ENCODE peak calls at places on chromosomes 2 and 18, in ten cellular contexts. C is PC-3, N is adrenal gland, B is AG04450, D is MM.1S, L is Peyer's patch, U is fibroblast of pulmonary artery, X is endodermal cell, A is RWPE2, T is ovary. Q is an unnamed sample.

GRCh38 chr2:177342736-177343135 is 49.8 kb upstream of the AGPS start:
- DNase-seq in C (no peak), N (no peak), B (no peak), D (no peak), L (no peak), U (no peak), X (no peak), A (no peak), T (no peak), Q (no peak)

GRCh38 chr2:37627715-37628114 is 43.7 kb downstream of the CDC42EP3 start:
- DNase-seq in C (no peak), N (no peak), B (no peak), D (no peak), L (no peak), U (no peak), X (no peak), A (no peak), T (no peak), Q (no peak)

GRCh38 chr18:74234326-74235171 is 57.2 kb downstream of the CYB5A start:
- DNase-seq in C (peak), N (peak), B (no peak), D (no peak), L (no peak), U (peak), X (no peak), A (no peak), T (peak), Q (no peak)

GRCh38 chr2:227163998-227164744 is at the start of the genes COL4A3 and COL4A4:
- DNase-seq in C (peak), N (peak), B (no peak), D (peak), L (peak), U (no peak), X (peak), A (peak), T (peak), Q (no peak)

GRCh38 chr18:8996771-8997432 is 105.6 kb upstream of the NDUFV2 start:
- DNase-seq in C (no peak), N (no peak), B (no peak), D (no peak), L (no peak), U (peak), X (no peak), A (no peak), T (no peak), Q (no peak)

GRCh38 chr2:85999131-85999831 is 106.4 kb downstream of the POLR1A start:
- DNase-seq in C (no peak), N (no peak), B (no peak), D (peak), L (peak), U (peak), X (no peak), A (no peak), T (no peak), Q (no peak)

GRCh38 chr18:5058768-5059539 is 138.1 kb downstream of the AKAIN1 start:
- DNase-seq in C (no peak), N (no peak), B (no peak), D (no peak), L (no peak), U (no peak), X (no peak), A (no peak), T (no peak), Q (no peak)

GRCh38 chr2:96701636-96702035 is 38.2 kb downstream of the LMAN2L start:
- DNase-seq in C (no peak), N (no peak), B (no peak), D (no peak), L (no peak), U (no peak), X (no peak), A (no peak), T (no peak), Q (no peak)

GRCh38 chr2:165778653-165779451 is 15.2 kb downstream of the GALNT3 start:
- DNase-seq in C (peak), N (no peak), B (no peak), D (peak), L (no peak), U (peak), X (peak), A (no peak), T (no peak), Q (no peak)

GRCh38 chr2:152222975-152223638 is 47.5 kb upstream of the STAM2 start:
- DNase-seq in C (peak), N (peak), B (peak), D (no peak), L (no peak), U (peak), X (no peak), A (no peak), T (peak), Q (peak)

GRCh38 chr18:23631746-23632145 is 31.0 kb downstream of the ANKRD29 start:
- DNase-seq in C (no peak), N (no peak), B (no peak), D (no peak), L (no peak), U (no peak), X (peak), A (no peak), T (no peak), Q (no peak)

GRCh38 chr2:156339866-156340265 is 7.3 kb upstream of the NR4A2 start:
- DNase-seq in C (no peak), N (no peak), B (no peak), D (no peak), L (no peak), U (no peak), X (no peak), A (no peak), T (no peak), Q (no peak)

GRCh38 chr2:152046940-152047339 is 51.9 kb downstream of the CACNB4 start:
- DNase-seq in C (no peak), N (no peak), B (no peak), D (no peak), L (no peak), U (no peak), X (no peak), A (no peak), T (no peak), Q (no peak)

GRCh38 chr18:47254341-47254939 is 3.0 kb upstream of the SKOR2 start:
- DNase-seq in C (peak), N (peak), B (peak), D (no peak), L (no peak), U (peak), X (peak), A (no peak), T (no peak), Q (peak)

GRCh38 chr2:79320871-79321270 is 161.3 kb upstream of the REG3A start:
- DNase-seq in C (no peak), N (no peak), B (no peak), D (no peak), L (no peak), U (no peak), X (no peak), A (no peak), T (no peak), Q (no peak)

GRCh38 chr2:219987830-219988229 is 360.4 kb downstream of the SLC4A3 start:
- DNase-seq in C (peak), N (no peak), B (peak), D (no peak), L (no peak), U (peak), X (no peak), A (no peak), T (no peak), Q (peak)

GRCh38 chr2:19801367-19802087 is 100.3 kb downstream of the TTC32 start:
- DNase-seq in C (peak), N (peak), B (peak), D (no peak), L (no peak), U (peak), X (no peak), A (peak), T (peak), Q (peak)

GRCh38 chr2:29123584-29124349 is 8.6 kb downstream of the CLIP4 start:
- DNase-seq in C (peak), N (no peak), B (no peak), D (no peak), L (no peak), U (peak), X (no peak), A (peak), T (no peak), Q (peak)

GRCh38 chr2:168912466-168913170 is 11.5 kb downstream of the G6PC2 start:
- DNase-seq in C (peak), N (peak), B (no peak), D (no peak), L (no peak), U (peak), X (peak), A (no peak), T (peak), Q (no peak)

GRCh38 chr2:240556553-240557100 is 1.2 kb downstream of the ANKMY1 start:
- DNase-seq in C (peak), N (peak), B (no peak), D (no peak), L (peak), U (peak), X (peak), A (no peak), T (peak), Q (no peak)

GRCh38 chr18:79336556-79337142 is 59.1 kb upstream of the NFATC1 start:
- DNase-seq in C (no peak), N (no peak), B (no peak), D (no peak), L (no peak), U (no peak), X (no peak), A (no peak), T (no peak), Q (no peak)

GRCh38 chr18:8397034-8397433 is 212.2 kb upstream of the RAB12 start:
- DNase-seq in C (no peak), N (no peak), B (no peak), D (no peak), L (no peak), U (no peak), X (peak), A (no peak), T (no peak), Q (no peak)

GRCh38 chr2:57434429-57434828 is 612.2 kb upstream of the VRK2 start:
- DNase-seq in C (no peak), N (no peak), B (no peak), D (no peak), L (no peak), U (no peak), X (no peak), A (no peak), T (no peak), Q (no peak)

GRCh38 chr2:190695739-190696138 is 46.9 kb downstream of the NAB1 start:
- DNase-seq in C (no peak), N (no peak), B (no peak), D (no peak), L (no peak), U (no peak), X (no peak), A (no peak), T (no peak), Q (peak)

GRCh38 chr18:3297025-3297984 is 35.4 kb downstream of the MYL12B start:
- DNase-seq in C (peak), N (peak), B (peak), D (peak), L (peak), U (peak), X (peak), A (peak), T (peak), Q (peak)

GRCh38 chr2:141927536-141927935 is 203.3 kb downstream of the LRP1B start:
- DNase-seq in C (no peak), N (no peak), B (no peak), D (no peak), L (no peak), U (no peak), X (no peak), A (no peak), T (no peak), Q (no peak)

GRCh38 chr2:219022041-219022440 is 19.3 kb downstream of the CFAP65 start:
- DNase-seq in C (no peak), N (no peak), B (no peak), D (no peak), L (no peak), U (no peak), X (no peak), A (no peak), T (no peak), Q (no peak)

GRCh38 chr2:64941751-64942150 is 47.4 kb upstream of the SLC1A4 start:
- DNase-seq in C (no peak), N (no peak), B (no peak), D (no peak), L (no peak), U (no peak), X (no peak), A (no peak), T (no peak), Q (no peak)

GRCh38 chr2:152715854-152716428 is 1.3 kb downstream of the PRPF40A start:
- DNase-seq in C (peak), N (no peak), B (no peak), D (peak), L (no peak), U (peak), X (peak), A (no peak), T (no peak), Q (peak)

GRCh38 chr2:32836961-32837360 is 109.8 kb upstream of the LTBP1 start:
- DNase-seq in C (no peak), N (no peak), B (no peak), D (no peak), L (no peak), U (no peak), X (no peak), A (no peak), T (no peak), Q (no peak)

GRCh38 chr2:170822292-170822884 is 5.7 kb downstream of the GAD1 start:
- DNase-seq in C (no peak), N (no peak), B (no peak), D (no peak), L (no peak), U (no peak), X (peak), A (no peak), T (no peak), Q (no peak)

GRCh38 chr2:181275643-181276070 is 181.5 kb upstream of the ITGA4 start:
- DNase-seq in C (no peak), N (no peak), B (no peak), D (no peak), L (peak), U (no peak), X (peak), A (no peak), T (no peak), Q (no peak)

GRCh38 chr2:158394453-158394852 is 62.1 kb downstream of the CCDC148 start:
- DNase-seq in C (no peak), N (no peak), B (no peak), D (no peak), L (no peak), U (no peak), X (no peak), A (no peak), T (no peak), Q (no peak)

GRCh38 chr2:163347982-163348842 is 387.6 kb downstream of the FIGN start:
- DNase-seq in C (peak), N (peak), B (peak), D (no peak), L (peak), U (peak), X (peak), A (peak), T (peak), Q (peak)

GRCh38 chr18:23765931-23766330 is 76.7 kb downstream of the LAMA3 start:
- DNase-seq in C (no peak), N (no peak), B (no peak), D (no peak), L (no peak), U (peak), X (no peak), A (no peak), T (no peak), Q (no peak)

GRCh38 chr18:37440206-37440605 is 125.4 kb downstream of the CELF4 start:
- DNase-seq in C (no peak), N (peak), B (no peak), D (no peak), L (no peak), U (no peak), X (no peak), A (no peak), T (no peak), Q (no peak)

GRCh38 chr2:144217853-144218633 is 301.9 kb downstream of the ZEB2 start:
- DNase-seq in C (peak), N (no peak), B (no peak), D (no peak), L (no peak), U (no peak), X (no peak), A (no peak), T (no peak), Q (no peak)

GRCh38 chr2:105910497-105911238 is 166.0 kb downstream of the NCK2 start:
- DNase-seq in C (no peak), N (no peak), B (no peak), D (no peak), L (no peak), U (no peak), X (no peak), A (no peak), T (no peak), Q (no peak)

GRCh38 chr2:133346654-133347053 is 221.6 kb downstream of the NCKAP5 start:
- DNase-seq in C (peak), N (no peak), B (peak), D (no peak), L (no peak), U (peak), X (no peak), A (no peak), T (no peak), Q (no peak)

DNA sequence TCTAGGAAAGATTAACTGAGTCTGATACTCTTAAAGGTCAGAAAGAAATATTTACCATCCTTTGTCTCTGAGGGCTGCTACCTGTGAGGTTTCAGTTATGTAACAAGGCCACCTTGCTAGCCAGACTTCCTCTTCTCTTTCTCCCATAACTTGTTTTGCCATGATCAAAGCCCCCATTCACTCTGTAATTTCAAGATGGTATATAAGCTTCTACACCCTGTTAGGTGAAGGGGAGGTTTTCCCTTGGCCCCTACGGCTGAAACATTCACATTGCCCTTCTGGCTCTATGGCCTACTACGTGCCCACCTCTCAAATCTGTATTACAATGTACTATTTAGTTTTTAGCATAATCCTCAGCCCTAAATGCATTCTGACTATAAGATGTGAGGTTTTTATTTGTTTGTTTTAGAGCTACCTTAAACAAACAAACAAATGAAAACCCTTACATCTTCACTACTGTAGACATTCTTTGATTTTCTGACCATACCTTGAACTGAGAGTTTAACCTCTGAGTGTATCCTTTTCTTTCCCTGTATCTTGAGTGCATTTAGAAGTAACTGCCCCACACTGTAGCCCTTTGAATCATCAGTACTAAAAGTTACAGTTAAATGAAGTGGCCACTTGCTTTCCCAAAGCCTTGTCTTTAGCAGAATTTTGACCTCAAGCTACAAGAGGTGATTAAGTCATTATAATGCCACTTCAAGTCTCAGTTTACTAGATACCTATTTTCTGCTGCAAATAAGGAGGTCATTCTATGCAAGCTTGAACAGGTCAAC is 332.2 kb downstream of the SOCS6 start:
- DNase-seq in C (no peak), N (no peak), B (no peak), D (no peak), L (no peak), U (no peak), X (no peak), A (no peak), T (no peak), Q (no peak)
- H3K4me3 ChIP-seq in C (no peak), N (no peak), B (no peak), D (no peak), L (no peak), U (no peak), X (no peak), A (no peak), T (no peak), Q (no peak)

GRCh38 chr2:43239981-43240761 is 13.8 kb upstream of the ZFP36L2 start:
- DNase-seq in C (peak), N (no peak), B (no peak), D (no peak), L (no peak), U (no peak), X (peak), A (no peak), T (no peak), Q (no peak)
- TF ChIP-seq CTCF in C (peak), N (no peak), B (peak), D (peak), L (no peak), U (no peak), X (peak), A (peak), T (no peak), Q (peak)

GRCh38 chr2:231687961-231688360 is 20.4 kb upstream of the PTMA start:
- DNase-seq in C (no peak), N (no peak), B (no peak), D (no peak), L (no peak), U (no peak), X (no peak), A (no peak), T (no peak), Q (no peak)
- H3K4me3 ChIP-seq in C (no peak), N (no peak), B (no peak), D (no peak), L (no peak), U (no peak), X (peak), A (no peak), T (no peak), Q (no peak)

GRCh38 chr18:36402765-36403396 is 105.4 kb downstream of the FHOD3 start:
- DNase-seq in C (no peak), N (peak), B (peak), D (no peak), L (no peak), U (peak), X (peak), A (no peak), T (peak), Q (no peak)
- TF ChIP-seq CTCF in C (no peak), N (no peak), B (no peak), D (no peak), L (no peak), U (peak), X (peak), A (no peak), T (no peak), Q (peak)

DNA sequence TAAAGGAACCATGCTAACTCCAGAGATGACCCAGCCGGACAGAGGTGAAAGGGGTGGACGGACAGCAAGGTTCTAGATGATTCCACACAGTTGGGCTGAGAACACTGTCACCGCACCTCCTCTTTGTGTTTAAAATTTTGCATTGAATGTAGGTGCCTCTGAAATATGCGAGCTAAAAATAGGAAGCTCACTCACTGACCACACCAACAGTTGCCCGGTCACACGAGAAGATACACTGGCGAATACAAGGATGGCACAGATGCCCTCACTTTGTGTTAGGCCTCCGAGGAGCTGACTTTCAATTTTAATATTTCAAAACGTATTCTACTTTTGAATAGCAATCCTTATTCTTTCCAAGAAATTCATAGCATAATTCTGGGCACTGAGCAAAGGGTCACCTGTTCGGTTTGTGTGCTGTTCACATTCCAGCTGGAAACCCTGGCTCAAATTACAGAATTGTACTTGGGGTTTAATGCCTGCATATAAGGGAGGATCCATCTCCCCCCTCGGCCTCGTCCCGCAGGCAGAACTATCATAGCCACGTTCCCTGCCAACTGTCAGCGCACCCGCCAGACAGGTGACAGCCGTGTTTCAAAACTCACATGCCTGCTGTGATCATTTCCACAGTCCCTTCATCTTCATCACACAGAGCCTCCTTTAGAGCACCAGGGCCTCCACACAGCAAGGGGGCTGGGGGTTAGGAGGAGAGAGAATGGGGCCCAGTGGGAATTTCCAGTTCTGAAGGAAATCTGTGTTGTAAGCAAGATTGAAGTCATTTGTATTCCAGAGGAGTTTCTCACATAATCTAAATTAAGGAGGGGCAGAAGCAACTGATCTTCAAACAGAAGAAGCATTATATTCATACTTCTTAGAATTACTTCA is 48.2 kb downstream of the ADI1 start:
- DNase-seq in C (no peak), N (no peak), B (no peak), D (no peak), L (no peak), U (peak), X (no peak), A (no peak), T (no peak), Q (no peak)
- H3K4me3 ChIP-seq in C (no peak), N (no peak), B (no peak), D (no peak), L (no peak), U (no peak), X (no peak), A (no peak), T (no peak), Q (no peak)

Q was measured in HFF-Myc.